ENCODE peak calls at places on chromosome 11, in nine cellular contexts. A, R, J, D, U, X, L, N and C are unnamed samples.

GRCh38 chr11:60396790-60397189 is 531 bp downstream of the MS4A14 start:
- DNase-seq in A (peak; percentile 16), L (peak; percentile 90), R (no peak), J (no peak), U (no peak), D (no peak), N (no peak), X (no peak), C (no peak)

GRCh38 chr11:7154881-7155344 is 66.1 kb downstream of the RBMXL2 start:
- DNase-seq in J (no peak), N (no peak), D (no peak), X (no peak), L (no peak), A (no peak), U (no peak), R (no peak), C (peak; percentile 52)

GRCh38 chr11:124415356-124415923 is 9.2 kb downstream of the OR8B4 start:
- DNase-seq in U (peak; percentile 50), N (no peak), J (no peak), D (peak; percentile 27), A (peak; percentile 8), R (peak; percentile 28), L (peak; percentile 61), X (no peak), C (peak; percentile 31)

GRCh38 chr11:117095301-117096139 is 2.7 kb downstream of the SIK3 start:
- DNase-seq in U (peak; percentile 51), A (no peak), N (no peak), D (no peak), L (peak; percentile 52), J (no peak), X (no peak), R (no peak), C (peak; percentile 54)

GRCh38 chr11:120805960-120806555 is 217.8 kb upstream of the TBCEL start:
- DNase-seq in L (no peak), J (no peak), D (no peak), U (no peak), A (no peak), N (no peak), R (no peak), X (no peak), C (no peak)

GRCh38 chr11:18563090-18563730 is 25.3 kb downstream of the UEVLD start:
- DNase-seq in U (no peak), R (no peak), A (no peak), N (no peak), X (no peak), J (no peak), L (no peak), D (no peak), C (peak; percentile 22)

GRCh38 chr11:34176980-34177319 is 71.5 kb downstream of the NAT10 start:
- DNase-seq in X (no peak), J (no peak), L (no peak), A (no peak), N (no peak), D (no peak), R (no peak), U (no peak), C (no peak)

GRCh38 chr11:100930185-100930778 is 199.3 kb downstream of the PGR start:
- DNase-seq in L (peak; percentile 45), X (no peak), J (no peak), D (peak; percentile 23), R (peak; percentile 64), N (no peak), U (peak; percentile 86), A (no peak), C (peak; percentile 72)

GRCh38 chr11:18752502-18752901 is 26.5 kb upstream of the IGSF22 start:
- DNase-seq in U (peak; percentile 53), D (no peak), A (no peak), L (no peak), X (no peak), N (no peak), R (no peak), J (no peak), C (no peak)

GRCh38 chr11:116742104-116742503 is 30.7 kb downstream of the BUD13 start:
- DNase-seq in D (no peak), A (no peak), J (no peak), R (no peak), L (no peak), U (no peak), X (no peak), N (no peak), C (no peak)

GRCh38 chr11:125404136-125404810 is 91.8 kb downstream of the FEZ1 start:
- DNase-seq in A (no peak), L (no peak), R (no peak), X (no peak), N (no peak), J (no peak), D (no peak), U (no peak), C (no peak)

GRCh38 chr11:67373916-67374570 is 645 bp upstream of the CLCF1 start:
- DNase-seq in N (no peak), D (peak; percentile 88), U (no peak), A (peak; percentile 71), J (no peak), L (peak; percentile 95), X (peak; percentile 99), R (no peak), C (peak; percentile 99)